ENCODE peak calls at places on chromosomes 6 and 20, in nine cellular contexts. Y is uterus, T is stomach, E is upper lobe of left lung, Z is lower leg skin, B is HCT116, M is esophagus squamous epithelium, G is body of pancreas, J is endothelial cell of umbilical vein. X is an unnamed sample.
A peak's percentile ranks its signal among the peaks of the same experiment; 100 is the strongest.

GRCh38 chr20:34316191-34316814 is 13.1 kb upstream of the AHCY start:
- DNase-seq in E (no peak), M (no peak), G (no peak), Y (no peak), Z (no peak), J (no peak), T (no peak), B (peak; percentile 33), X (no peak)

GRCh38 chr20:2840967-2841531 is 504 bp downstream of the VPS16 start:
- DNase-seq in M (no peak), G (peak; percentile 50), Z (peak; percentile 54), T (peak; percentile 35), J (peak; percentile 59), E (peak; percentile 93), Y (peak; percentile 49), B (no peak), X (no peak)

GRCh38 chr20:444862-445426 is 17.4 kb downstream of the TBC1D20 start:
- DNase-seq in J (peak; percentile 42), T (no peak), Y (no peak), M (no peak), G (no peak), Z (no peak), E (no peak), B (no peak), X (peak; percentile 38)

GRCh38 chr6:49326337-49326736 is 136.7 kb downstream of the MMUT start:
- DNase-seq in T (no peak), G (no peak), M (no peak), E (no peak), J (peak; percentile 95), B (no peak), Z (no peak), Y (no peak), X (no peak)

GRCh38 chr6:44674226-44675155 is 287.0 kb downstream of the CDC5L start:
- DNase-seq in G (no peak), E (no peak), M (no peak), T (no peak), Z (no peak), Y (no peak), B (peak; percentile 26), J (no peak), X (no peak)

GRCh38 chr6:133923938-133924593 is 29.0 kb upstream of the TBPL1 start:
- DNase-seq in G (peak; percentile 81), J (peak; percentile 82), B (peak; percentile 78), T (peak; percentile 74), M (no peak), E (no peak), Y (peak; percentile 76), Z (peak; percentile 69), X (peak; percentile 38)

GRCh38 chr6:159578629-159579028 is 114.4 kb downstream of the SOD2 start:
- DNase-seq in M (no peak), Z (no peak), B (no peak), G (no peak), T (no peak), E (no peak), Y (no peak), J (no peak), X (no peak)

GRCh38 chr6:170129691-170130171 is 161.1 kb downstream of the DLL1 start:
- DNase-seq in T (peak; percentile 82), J (no peak), E (peak; percentile 90), Z (no peak), B (no peak), G (peak; percentile 77), M (no peak), Y (no peak), X (peak; percentile 73)

GRCh38 chr6:7673063-7673536 is 52.8 kb upstream of the BMP6 start:
- DNase-seq in Y (peak; percentile 19), B (peak; percentile 50), J (peak; percentile 15), G (peak; percentile 41), T (peak; percentile 32), M (no peak), Z (peak; percentile 65), E (peak; percentile 75), X (no peak)

GRCh38 chr6:13427838-13428527 is 59.4 kb downstream of the GFOD1 start:
- DNase-seq in M (peak; percentile 9), J (peak; percentile 61), B (no peak), T (peak; percentile 31), G (no peak), E (peak; percentile 44), Z (no peak), Y (no peak), X (no peak)

GRCh38 chr20:9800406-9800805 is 38.5 kb downstream of the PAK5 start:
- DNase-seq in M (no peak), G (no peak), Z (no peak), T (no peak), B (no peak), J (no peak), Y (no peak), E (no peak), X (no peak)

GRCh38 chr20:57282691-57283361 is 16.4 kb upstream of the BMP7 start:
- DNase-seq in J (no peak), T (no peak), E (no peak), G (no peak), Z (no peak), Y (no peak), B (no peak), M (no peak), X (no peak)

GRCh38 chr6:152356659-152357058 is 280.5 kb downstream of the SYNE1 start:
- DNase-seq in E (no peak), M (no peak), G (no peak), T (no peak), J (peak; percentile 54), Z (no peak), B (peak; percentile 27), Y (no peak), X (no peak)

GRCh38 chr20:19341348-19342053 is 129.1 kb downstream of the SLC24A3 start:
- DNase-seq in G (no peak), Z (no peak), E (no peak), B (no peak), M (no peak), T (no peak), J (no peak), Y (no peak), X (no peak)

GRCh38 chr6:139291813-139292619 is at the start of gene TXLNB:
- DNase-seq in Y (peak; percentile 81), Z (peak; percentile 77), B (peak; percentile 6), T (peak; percentile 59), M (peak; percentile 43), J (peak; percentile 65), E (peak; percentile 91), G (peak; percentile 40), X (peak; percentile 97)

GRCh38 chr6:139288496-139289040 is 3.2 kb downstream of the TXLNB start:
- DNase-seq in Y (no peak), G (no peak), M (no peak), B (no peak), J (no peak), T (no peak), E (no peak), Z (no peak), X (peak; percentile 52)

GRCh38 chr6:139289233-139289632 is 2.6 kb downstream of the TXLNB start:
- DNase-seq in M (no peak), Z (no peak), G (no peak), J (no peak), Y (no peak), T (no peak), E (no peak), B (no peak), X (peak; percentile 70)

GRCh38 chr6:139287868-139288267 is 3.9 kb downstream of the TXLNB start:
- DNase-seq in Y (no peak), B (no peak), T (no peak), E (no peak), G (no peak), Z (no peak), M (no peak), J (no peak), X (no peak)

GRCh38 chr6:139290787-139291294 is 957 bp downstream of the TXLNB start:
- DNase-seq in Y (peak; percentile 44), E (no peak), J (peak; percentile 79), M (no peak), Z (peak; percentile 21), T (no peak), G (no peak), B (no peak), X (peak; percentile 57)
- H3K4me3 ChIP-seq in Y (no peak overlapping the region), E (no peak overlapping the region), J (no peak overlapping the region), M (peak overlapping the region; percentile 48), Z (no peak overlapping the region), T (no peak overlapping the region), G (no peak overlapping the region), B (no peak overlapping the region), X (peak overlapping the region; percentile 50)

GRCh38 chr6:110250838-110251237 is 70.6 kb downstream of the CDC40 start:
- DNase-seq in M (no peak), Z (no peak), Y (no peak), J (no peak), E (no peak), T (no peak), G (no peak), B (no peak), X (no peak)
- TF ChIP-seq CTCF in M (no peak), Z (no peak), Y (no peak), J (no peak), E (no peak), T (no peak), G (no peak), B (no peak), X (no peak)

GRCh38 chr6:33278392-33278741 is 1.4 kb downstream of the B3GALT4 start:
- DNase-seq in Z (no peak), M (no peak), Y (no peak), J (no peak), T (no peak), G (no peak), E (no peak), B (no peak), X (no peak)

GRCh38 chr6:33280539-33280938 is 3.6 kb downstream of the B3GALT4 start:
- DNase-seq in E (no peak), T (no peak), Z (no peak), Y (no peak), M (no peak), B (no peak), J (no peak), G (no peak), X (no peak)

GRCh38 chr6:33278810-33279209 is 1.9 kb downstream of the B3GALT4 start:
- DNase-seq in Y (no peak), G (no peak), E (no peak), B (no peak), M (no peak), J (no peak), Z (no peak), T (no peak), X (no peak)

GRCh38 chr6:33279971-33280511 is 3.1 kb downstream of the B3GALT4 start:
- DNase-seq in T (no peak), Z (no peak), G (peak; percentile 26), B (peak; percentile 82), M (no peak), E (no peak), J (peak; percentile 64), Y (no peak), X (peak; percentile 65)

DNA sequence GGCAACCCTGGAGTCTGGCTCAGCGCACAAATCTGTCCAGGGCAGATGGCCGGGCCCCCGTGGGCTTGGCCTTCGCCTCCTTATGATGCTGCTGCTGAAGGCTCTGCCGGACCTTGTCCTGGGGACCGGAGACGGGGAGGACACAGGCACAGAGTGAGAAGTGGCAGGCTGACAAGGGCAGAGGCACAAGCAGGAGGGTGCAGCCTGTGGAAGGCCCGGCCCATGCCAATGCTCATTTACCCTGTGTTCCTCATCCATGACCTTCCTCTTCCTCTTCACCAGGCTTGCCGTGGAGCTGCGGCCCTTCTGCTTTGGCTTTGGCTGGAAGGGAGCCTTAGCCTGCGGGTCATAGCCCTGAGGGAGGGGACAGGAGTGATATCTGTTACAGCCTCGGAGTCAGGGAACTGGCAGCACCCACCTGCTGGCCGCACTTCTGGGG is 2.4 kb downstream of the B3GALT4 start:
- DNase-seq in Y (no peak), B (no peak), J (no peak), M (no peak), Z (no peak), T (no peak), E (peak; percentile 64), G (peak; percentile 30), X (peak; percentile 28)
- TF ChIP-seq POLR2A in Y (no peak), B (no peak), J (no peak), M (no peak), Z (no peak), T (no peak), E (no peak), G (no peak), X (no peak)

GRCh38 chr20:54004397-54004940 is 65.9 kb downstream of the BCAS1 start:
- DNase-seq in M (no peak), T (no peak), G (no peak), J (no peak), Z (no peak), B (no peak), E (no peak), Y (no peak), X (no peak)
- H3K4me3 ChIP-seq in M (no peak overlapping the region), T (no peak overlapping the region), G (no peak overlapping the region), J (no peak overlapping the region), Z (no peak overlapping the region), B (no peak overlapping the region), E (no peak overlapping the region), Y (no peak overlapping the region), X (no peak overlapping the region)